ENCODE peak calls at places on chromosomes 7 and 10, in nine cellular contexts. One of them, this sample, is unnamed.

GRCh38 chr10:133359554-133359971 is 1.7 kb upstream of the FUOM start:
- DNase-seq in T-cell: no peak
- DNase-seq in hypothalamus: no peak
- DNase-seq in cardiac muscle cell: peak
- DNase-seq in anterior cingulate cortex: no peak
- DNase-seq in upper lobe of right lung: no peak
- DNase-seq in NCI-H1105: peak
- DNase-seq in stimulated activated CD4-positive, alpha-beta T cell treated with anti-CD3 and anti-CD28 coated beads, Interleukin-1b, Interleukin-23, amount 100 ng/mL, for 48 hours: no peak
- DNase-seq in fibroblast of mammary gland: no peak
- DNase-seq in this sample: no peak

GRCh38 chr7:135385209-135385608 is 124.7 kb downstream of the CNOT4 start:
- DNase-seq in NCI-H1105: peak
- DNase-seq in stimulated activated CD4-positive, alpha-beta T cell treated with anti-CD3 and anti-CD28 coated beads, Interleukin-1b, Interleukin-23, amount 100 ng/mL, for 48 hours: no peak
- DNase-seq in upper lobe of right lung: no peak
- DNase-seq in T-cell: no peak
- DNase-seq in hypothalamus: no peak
- DNase-seq in anterior cingulate cortex: no peak
- DNase-seq in cardiac muscle cell: no peak
- DNase-seq in fibroblast of mammary gland: peak
- DNase-seq in this sample: no peak

GRCh38 chr7:66747385-66748126 is 7.0 kb downstream of the RABGEF1 start:
- DNase-seq in anterior cingulate cortex: no peak
- DNase-seq in T-cell: no peak
- DNase-seq in stimulated activated CD4-positive, alpha-beta T cell treated with anti-CD3 and anti-CD28 coated beads, Interleukin-1b, Interleukin-23, amount 100 ng/mL, for 48 hours: no peak
- DNase-seq in hypothalamus: no peak
- DNase-seq in NCI-H1105: no peak
- DNase-seq in fibroblast of mammary gland: no peak
- DNase-seq in cardiac muscle cell: peak
- DNase-seq in upper lobe of right lung: no peak
- DNase-seq in this sample: no peak

GRCh38 chr7:107152011-107152410 is 16.8 kb upstream of the HBP1 start:
- DNase-seq in hypothalamus: no peak
- DNase-seq in T-cell: no peak
- DNase-seq in anterior cingulate cortex: no peak
- DNase-seq in NCI-H1105: no peak
- DNase-seq in stimulated activated CD4-positive, alpha-beta T cell treated with anti-CD3 and anti-CD28 coated beads, Interleukin-1b, Interleukin-23, amount 100 ng/mL, for 48 hours: no peak
- DNase-seq in cardiac muscle cell: no peak
- DNase-seq in upper lobe of right lung: no peak
- DNase-seq in fibroblast of mammary gland: peak
- DNase-seq in this sample: no peak

GRCh38 chr7:49014870-49015269 is 90.5 kb downstream of the CDC14C start:
- DNase-seq in anterior cingulate cortex: no peak
- DNase-seq in upper lobe of right lung: no peak
- DNase-seq in NCI-H1105: no peak
- DNase-seq in T-cell: no peak
- DNase-seq in stimulated activated CD4-positive, alpha-beta T cell treated with anti-CD3 and anti-CD28 coated beads, Interleukin-1b, Interleukin-23, amount 100 ng/mL, for 48 hours: no peak
- DNase-seq in fibroblast of mammary gland: no peak
- DNase-seq in cardiac muscle cell: no peak
- DNase-seq in hypothalamus: no peak
- DNase-seq in this sample: no peak

GRCh38 chr10:54800677-54801480 is at the start of gene PCDH15:
- DNase-seq in upper lobe of right lung: no peak
- DNase-seq in stimulated activated CD4-positive, alpha-beta T cell treated with anti-CD3 and anti-CD28 coated beads, Interleukin-1b, Interleukin-23, amount 100 ng/mL, for 48 hours: no peak
- DNase-seq in anterior cingulate cortex: peak
- DNase-seq in fibroblast of mammary gland: peak
- DNase-seq in cardiac muscle cell: peak
- DNase-seq in NCI-H1105: peak
- DNase-seq in T-cell: no peak
- DNase-seq in hypothalamus: no peak
- DNase-seq in this sample: no peak

GRCh38 chr10:60611291-60611747 is 167.0 kb upstream of the CDK1 start:
- DNase-seq in NCI-H1105: no peak
- DNase-seq in stimulated activated CD4-positive, alpha-beta T cell treated with anti-CD3 and anti-CD28 coated beads, Interleukin-1b, Interleukin-23, amount 100 ng/mL, for 48 hours: peak
- DNase-seq in cardiac muscle cell: no peak
- DNase-seq in upper lobe of right lung: no peak
- DNase-seq in T-cell: no peak
- DNase-seq in anterior cingulate cortex: no peak
- DNase-seq in hypothalamus: no peak
- DNase-seq in fibroblast of mammary gland: peak
- DNase-seq in this sample: no peak

GRCh38 chr7:7922684-7923385 is 45.8 kb upstream of the GLCCI1 start:
- DNase-seq in cardiac muscle cell: no peak
- DNase-seq in stimulated activated CD4-positive, alpha-beta T cell treated with anti-CD3 and anti-CD28 coated beads, Interleukin-1b, Interleukin-23, amount 100 ng/mL, for 48 hours: no peak
- DNase-seq in anterior cingulate cortex: no peak
- DNase-seq in upper lobe of right lung: no peak
- DNase-seq in hypothalamus: no peak
- DNase-seq in NCI-H1105: peak
- DNase-seq in T-cell: no peak
- DNase-seq in fibroblast of mammary gland: no peak
- DNase-seq in this sample: no peak

GRCh38 chr10:70508912-70509366 is 30.4 kb downstream of the PALD1 start:
- DNase-seq in anterior cingulate cortex: peak
- DNase-seq in fibroblast of mammary gland: no peak
- DNase-seq in stimulated activated CD4-positive, alpha-beta T cell treated with anti-CD3 and anti-CD28 coated beads, Interleukin-1b, Interleukin-23, amount 100 ng/mL, for 48 hours: no peak
- DNase-seq in cardiac muscle cell: peak
- DNase-seq in NCI-H1105: no peak
- DNase-seq in T-cell: no peak
- DNase-seq in upper lobe of right lung: no peak
- DNase-seq in hypothalamus: no peak
- DNase-seq in this sample: no peak